ENCODE peak calls at places on chromosomes 12 and 14, in seven cellular contexts. V, D, M, H, W, O and S are unnamed samples.

GRCh38 chr14:94237046-94237445 is 56.0 kb downstream of the SERPINA10 start:
- DNase-seq in V (no peak), D (no peak), M (no peak), H (no peak), W (no peak), O (no peak), S (no peak)

GRCh38 chr12:57176846-57177245 is 29.4 kb upstream of the LRP1-AS start:
- DNase-seq in V (no peak), D (no peak), M (no peak), H (no peak), W (no peak), O (no peak), S (no peak)

GRCh38 chr12:82655751-82656150 is 31.0 kb upstream of the TMTC2 start:
- DNase-seq in V (no peak), D (no peak), M (no peak), H (peak), W (no peak), O (no peak), S (no peak)

GRCh38 chr14:55915464-55915863 is 202.7 kb upstream of the PELI2 start:
- DNase-seq in V (no peak), D (no peak), M (no peak), H (no peak), W (no peak), O (no peak), S (no peak)

GRCh38 chr12:13033266-13033875 is 10.8 kb upstream of the FAM234B start:
- DNase-seq in V (no peak), D (no peak), M (no peak), H (no peak), W (no peak), O (no peak), S (no peak)

GRCh38 chr12:19220861-19221466 is 91.4 kb downstream of the PLEKHA5 start:
- DNase-seq in V (no peak), D (no peak), M (no peak), H (no peak), W (no peak), O (no peak), S (no peak)

GRCh38 chr14:70555890-70556289 is 21.1 kb upstream of the ADAM20 start:
- DNase-seq in V (no peak), D (no peak), M (no peak), H (no peak), W (no peak), O (no peak), S (no peak)

GRCh38 chr12:124482901-124483799 is 84.3 kb downstream of the NCOR2 start:
- DNase-seq in V (no peak), D (no peak), M (no peak), H (no peak), W (no peak), O (no peak), S (no peak)

GRCh38 chr12:119693006-119693405 is 25.1 kb downstream of the PRKAB1 start:
- DNase-seq in V (no peak), D (no peak), M (no peak), H (no peak), W (peak), O (no peak), S (no peak)

GRCh38 chr12:131008461-131009270 is 55.0 kb downstream of the ADGRD1 start:
- DNase-seq in V (no peak), D (no peak), M (no peak), H (no peak), W (no peak), O (no peak), S (peak)

GRCh38 chr12:95802482-95803264 is 12.1 kb upstream of the NTN4 start:
- DNase-seq in V (no peak), D (peak), M (no peak), H (peak), W (no peak), O (no peak), S (peak)

GRCh38 chr12:53047221-53048032 is 2.4 kb upstream of the TNS2 start:
- DNase-seq in V (peak), D (no peak), M (no peak), H (peak), W (peak), O (peak), S (peak)

GRCh38 chr14:68522510-68523325 is 270.1 kb downstream of the ZFP36L1 start:
- DNase-seq in V (peak), D (no peak), M (no peak), H (no peak), W (no peak), O (no peak), S (no peak)

GRCh38 chr14:87805315-87805723 is 187.7 kb downstream of the GALC start:
- DNase-seq in V (peak), D (no peak), M (no peak), H (peak), W (peak), O (peak), S (no peak)

GRCh38 chr12:107775093-107775721 is 703 bp downstream of the ASCL4 start:
- DNase-seq in V (peak), D (no peak), M (no peak), H (no peak), W (peak), O (no peak), S (no peak)

GRCh38 chr12:104761091-104761490 is 197.0 kb downstream of the SLC41A2 start:
- DNase-seq in V (peak), D (no peak), M (no peak), H (no peak), W (no peak), O (no peak), S (no peak)

GRCh38 chr12:43072431-43072830 is 479.6 kb downstream of the ADAMTS20 start:
- DNase-seq in V (no peak), D (no peak), M (no peak), H (no peak), W (no peak), O (no peak), S (no peak)

GRCh38 chr12:66688836-66689439 is 10.1 kb upstream of the GRIP1 start:
- DNase-seq in V (peak), D (peak), M (no peak), H (peak), W (peak), O (peak), S (peak)

GRCh38 chr14:74140374-74140850 is 55.7 kb downstream of the LIN52 start:
- DNase-seq in V (no peak), D (no peak), M (no peak), H (no peak), W (peak), O (no peak), S (no peak)

GRCh38 chr14:51562816-51563215 is 88.9 kb upstream of the FRMD6 start:
- DNase-seq in V (no peak), D (no peak), M (no peak), H (no peak), W (no peak), O (no peak), S (no peak)

GRCh38 chr14:33475623-33476022 is 475.3 kb downstream of the EGLN3 start:
- DNase-seq in V (peak), D (no peak), M (no peak), H (peak), W (peak), O (no peak), S (no peak)

GRCh38 chr12:121805800-121806555 is 2.2 kb downstream of the SETD1B start:
- DNase-seq in V (no peak), D (no peak), M (no peak), H (no peak), W (no peak), O (no peak), S (no peak)

GRCh38 chr14:32932921-32933622 is 5.6 kb upstream of the NPAS3 start:
- DNase-seq in V (peak), D (no peak), M (no peak), H (no peak), W (peak), O (no peak), S (no peak)

GRCh38 chr12:58803893-58804292 is 116.4 kb downstream of the LRIG3 start:
- DNase-seq in V (no peak), D (no peak), M (no peak), H (no peak), W (no peak), O (no peak), S (no peak)

GRCh38 chr12:116599285-116600122 is 40.3 kb downstream of the MAP1LC3B2 start:
- DNase-seq in V (peak), D (peak), M (peak), H (peak), W (peak), O (peak), S (peak)

GRCh38 chr12:116600959-116601358 is 41.8 kb downstream of the MAP1LC3B2 start:
- DNase-seq in V (no peak), D (no peak), M (no peak), H (no peak), W (no peak), O (no peak), S (no peak)

GRCh38 chr12:116597886-116598285 is 38.7 kb downstream of the MAP1LC3B2 start:
- DNase-seq in V (no peak), D (no peak), M (no peak), H (no peak), W (no peak), O (no peak), S (no peak)

GRCh38 chr12:116601524-116601923 is 42.3 kb downstream of the MAP1LC3B2 start:
- DNase-seq in V (no peak), D (no peak), M (no peak), H (no peak), W (no peak), O (peak), S (no peak)

GRCh38 chr12:116598341-116599284 is 39.4 kb downstream of the MAP1LC3B2 start:
- DNase-seq in V (no peak), D (no peak), M (no peak), H (no peak), W (no peak), O (peak), S (no peak)
- TF ChIP-seq JUND in V (no peak), D (no peak), M (no peak), H (no peak), W (no peak), O (peak), S (no peak)

DNA sequence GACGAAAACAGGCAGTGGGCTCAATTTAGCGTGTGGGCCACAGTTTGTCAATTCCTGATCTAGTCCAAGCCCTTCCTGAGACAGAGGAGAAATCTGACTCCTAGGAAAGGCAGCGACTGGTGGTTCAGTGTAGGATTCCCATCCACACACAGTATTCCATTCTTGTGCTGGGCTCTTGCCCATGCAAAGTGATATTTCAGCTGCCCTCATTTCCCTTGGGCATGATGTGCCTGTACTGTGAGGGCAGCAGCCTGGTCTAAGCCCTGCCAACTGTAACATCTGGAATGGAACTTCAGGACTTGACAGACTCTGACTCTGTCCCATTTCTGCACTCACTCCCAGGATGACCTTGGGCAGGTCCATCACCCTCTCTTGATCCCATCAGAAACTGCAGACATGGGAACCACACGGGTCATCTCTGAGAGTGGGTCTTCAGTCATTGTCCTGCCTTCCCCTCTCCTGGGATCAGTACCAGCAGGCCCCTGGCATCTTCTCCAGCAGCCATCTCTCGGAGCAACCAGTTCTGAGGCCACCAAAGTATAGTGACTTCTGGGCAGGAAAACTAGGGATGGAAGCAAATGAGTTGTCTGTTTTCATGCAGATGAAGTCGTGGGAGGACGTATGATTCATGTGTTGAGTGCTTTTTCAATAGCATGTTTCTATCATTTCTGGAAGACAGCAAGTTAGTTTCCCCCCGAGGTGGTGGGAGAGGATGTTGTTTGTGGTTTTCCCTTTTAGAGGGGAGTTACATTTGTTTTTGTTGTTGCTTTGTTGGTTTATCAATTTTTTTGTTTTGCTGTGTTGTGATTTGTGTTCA is 54.2 kb upstream of the BCL2L14 start:
- DNase-seq in V (no peak), D (no peak), M (no peak), H (no peak), W (no peak), O (no peak), S (no peak)
- TF ChIP-seq JUND in V (no peak), D (no peak), M (no peak), H (no peak), W (no peak), O (no peak), S (no peak)

DNA sequence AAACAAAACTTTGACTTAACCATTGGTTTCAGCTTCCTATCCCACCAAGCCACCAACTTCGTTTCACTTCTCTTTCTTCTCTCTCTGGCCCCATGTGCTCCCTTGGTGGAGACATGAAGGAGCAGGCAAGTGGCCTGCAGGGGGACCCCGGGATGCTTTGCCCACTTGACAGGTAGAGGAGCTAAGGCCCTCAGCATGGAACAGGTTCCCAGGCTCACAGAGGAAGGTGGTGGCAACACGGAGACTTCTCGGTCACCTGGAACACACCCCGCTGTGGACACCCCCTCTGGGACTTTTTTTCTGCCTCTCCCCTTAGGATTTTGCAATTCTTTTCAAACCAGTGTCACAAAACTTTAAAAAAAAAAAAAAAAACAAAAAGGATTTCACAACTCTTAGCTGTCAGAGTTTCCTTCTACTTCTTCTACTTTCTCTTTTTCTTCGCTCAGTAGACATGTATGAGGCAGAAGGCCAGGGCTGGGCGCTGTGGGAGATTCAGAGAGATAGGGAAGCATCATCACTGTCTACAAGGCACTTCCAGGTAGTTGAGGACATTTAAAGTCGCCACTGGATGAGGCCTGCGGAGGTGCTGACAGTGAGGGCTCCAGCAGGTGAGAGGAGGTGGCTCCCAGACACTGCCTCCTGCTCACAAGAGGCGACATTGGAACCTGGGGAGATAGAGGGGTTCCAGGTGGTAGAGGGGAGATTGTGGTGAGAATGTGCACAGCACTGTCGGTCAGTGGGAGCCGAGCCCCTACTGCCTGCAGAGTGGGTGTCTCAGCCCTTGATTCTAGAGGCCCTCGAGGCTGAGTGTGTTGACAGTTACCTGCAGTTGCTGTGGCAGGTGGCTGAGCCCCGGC is 119.6 kb downstream of the GCH1 start:
- DNase-seq in V (no peak), D (no peak), M (no peak), H (peak), W (no peak), O (no peak), S (no peak)
- TF ChIP-seq JUND in V (no peak), D (no peak), M (no peak), H (no peak), W (no peak), O (no peak), S (no peak)

GRCh38 chr14:52871606-52872005 is 79.2 kb downstream of the FERMT2 start:
- DNase-seq in V (no peak), D (no peak), M (no peak), H (no peak), W (peak), O (no peak), S (no peak)

GRCh38 chr14:52873096-52873495 is 77.8 kb downstream of the FERMT2 start:
- DNase-seq in V (no peak), D (no peak), M (no peak), H (no peak), W (no peak), O (no peak), S (no peak)

GRCh38 chr14:52874389-52874788 is 76.5 kb downstream of the FERMT2 start:
- DNase-seq in V (no peak), D (no peak), M (no peak), H (no peak), W (no peak), O (no peak), S (no peak)

GRCh38 chr14:52873694-52874093 is 77.2 kb downstream of the FERMT2 start:
- DNase-seq in V (no peak), D (no peak), M (no peak), H (no peak), W (no peak), O (no peak), S (no peak)

GRCh38 chr14:52868911-52869611 is 77.7 kb upstream of the GNPNAT1 start:
- DNase-seq in V (no peak), D (no peak), M (no peak), H (no peak), W (no peak), O (no peak), S (no peak)
- TF ChIP-seq JUND in V (no peak), D (no peak), M (no peak), H (no peak), W (no peak), O (no peak), S (no peak)

GRCh38 chr14:25848601-25849000 is 749.2 kb downstream of the NOVA1 start:
- DNase-seq in V (no peak), D (no peak), M (no peak), H (no peak), W (no peak), O (no peak), S (no peak)
- TF ChIP-seq JUND in V (no peak), D (no peak), M (no peak), H (no peak), W (no peak), O (no peak), S (no peak)

GRCh38 chr12:110760204-110760609 is 17.5 kb upstream of the PPP1CC start:
- DNase-seq in V (no peak), D (no peak), M (no peak), H (peak), W (no peak), O (no peak), S (no peak)
- TF ChIP-seq JUND in V (no peak), D (no peak), M (no peak), H (peak), W (no peak), O (peak), S (no peak)

GRCh38 chr14:59004012-59004411 is 184.5 kb upstream of the DAAM1 start:
- DNase-seq in V (no peak), D (no peak), M (no peak), H (no peak), W (no peak), O (no peak), S (no peak)
- TF ChIP-seq JUND in V (no peak), D (no peak), M (no peak), H (no peak), W (no peak), O (no peak), S (no peak)

GRCh38 chr14:64680013-64680674 is 24.1 kb upstream of the PLEKHG3 start:
- DNase-seq in V (no peak), D (no peak), M (no peak), H (no peak), W (no peak), O (no peak), S (no peak)
- TF ChIP-seq JUND in V (no peak), D (no peak), M (no peak), H (no peak), W (no peak), O (no peak), S (no peak)

DNA sequence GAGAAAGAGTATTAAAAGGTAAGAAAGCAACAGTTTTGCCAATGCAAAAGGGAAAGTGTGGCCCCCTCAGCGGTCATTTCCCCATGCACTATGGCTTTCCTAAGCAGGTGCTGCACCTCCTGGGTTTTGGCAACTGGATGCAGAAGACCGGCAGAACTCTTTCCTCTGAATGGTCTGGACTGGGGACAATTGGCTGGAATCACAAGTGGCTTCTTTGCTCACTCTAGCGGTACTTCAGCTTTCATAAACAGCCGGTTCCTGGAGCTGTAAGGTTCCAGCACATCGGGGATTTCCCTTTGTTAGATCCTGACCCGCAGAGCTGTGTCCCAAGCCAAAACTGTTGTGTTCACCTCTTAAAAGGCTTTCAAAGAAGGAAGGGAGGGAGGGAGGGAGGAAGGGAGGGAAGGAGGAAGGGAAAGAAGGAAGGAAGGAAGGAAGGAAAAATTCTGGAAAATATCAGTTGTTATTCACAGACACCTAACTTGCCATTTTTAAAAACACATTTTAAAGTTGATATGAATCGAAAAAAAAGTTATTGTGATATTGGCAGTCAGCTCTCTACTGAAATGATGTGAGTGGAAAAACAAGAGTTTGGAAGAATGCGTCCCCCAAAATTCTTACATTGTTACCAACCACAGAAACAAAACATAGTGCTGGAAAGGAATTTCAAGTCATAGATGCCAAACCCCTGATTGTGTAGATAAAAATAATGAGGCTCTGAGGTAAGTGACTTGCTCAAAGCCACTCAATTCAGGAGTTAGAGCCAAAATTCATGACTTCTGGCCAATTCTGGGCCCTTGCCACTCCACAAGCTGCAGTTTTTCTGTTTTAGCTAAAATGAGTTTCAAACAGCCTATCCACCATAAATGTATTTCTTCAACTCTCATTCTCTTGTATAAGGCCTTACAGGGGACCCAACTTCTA is 220.6 kb upstream of the HMGA2 start:
- DNase-seq in V (no peak), D (peak), M (no peak), H (no peak), W (no peak), O (no peak), S (no peak)
- TF ChIP-seq JUND in V (no peak), D (peak), M (no peak), H (no peak), W (peak), O (no peak), S (no peak)